ENCODE peak calls at places on chromosomes 3 and 15, in seven cellular contexts. K, Q, I, F, N, W and H are unnamed samples.
A peak's percentile ranks its signal among the peaks of the same experiment; 100 is the strongest.

GRCh38 chr3:71062920-71063767 is 520.4 kb downstream of the FOXP1 start:
- DNase-seq in N (no peak), F (no peak), K (peak; percentile 61), W (no peak), I (peak; percentile 65), Q (no peak), H (peak; percentile 56)

GRCh38 chr3:40975711-40976121 is 223.6 kb upstream of the CTNNB1 start:
- DNase-seq in W (no peak), I (no peak), K (peak; percentile 39), F (no peak), N (no peak), Q (no peak), H (no peak)

GRCh38 chr3:72538070-72538745 is 310.0 kb downstream of the SHQ1 start:
- DNase-seq in Q (no peak), N (no peak), I (no peak), F (no peak), W (no peak), K (no peak), H (no peak)

GRCh38 chr15:77584201-77584600 is 48.5 kb downstream of the LINGO1 start:
- DNase-seq in K (no peak), Q (no peak), N (no peak), F (no peak), I (no peak), W (peak; percentile 17), H (no peak)

GRCh38 chr15:70954733-70955132 is 62.1 kb downstream of the LRRC49 start:
- DNase-seq in I (no peak), F (no peak), N (no peak), W (no peak), K (no peak), Q (no peak), H (no peak)

GRCh38 chr3:190972840-190973270 is 110.4 kb upstream of the GMNC start:
- DNase-seq in N (no peak), W (no peak), K (no peak), F (no peak), Q (no peak), I (peak; percentile 36), H (no peak)

GRCh38 chr3:147415819-147416218 is 6.7 kb downstream of the ZIC1 start:
- DNase-seq in N (no peak), F (no peak), W (no peak), I (no peak), Q (no peak), K (no peak), H (no peak)

GRCh38 chr3:108090701-108091497 is at the start of gene CD47:
- DNase-seq in F (peak; percentile 93), N (peak; percentile 98), W (peak; percentile 90), I (peak; percentile 86), Q (peak; percentile 97), K (peak; percentile 92), H (peak; percentile 98)

GRCh38 chr3:138360272-138361192 is 12.2 kb downstream of the MRAS start:
- DNase-seq in K (no peak), W (no peak), Q (no peak), I (no peak), F (no peak), N (peak; percentile 27), H (no peak)

GRCh38 chr3:169146112-169146665 is 517.3 kb downstream of the MECOM start:
- DNase-seq in W (no peak), Q (peak; percentile 69), N (peak; percentile 81), F (peak; percentile 18), I (peak; percentile 70), K (peak; percentile 76), H (no peak)

GRCh38 chr3:118818386-118818785 is 216.3 kb downstream of the IGSF11 start:
- DNase-seq in K (peak; percentile 19), F (no peak), N (no peak), W (no peak), I (no peak), Q (no peak), H (no peak)

GRCh38 chr3:8345396-8345795 is 156.2 kb upstream of the LMCD1 start:
- DNase-seq in W (peak; percentile 20), F (no peak), Q (no peak), N (no peak), K (no peak), I (no peak), H (no peak)

GRCh38 chr15:42070966-42071350 is 23.4 kb downstream of the PLA2G4D start:
- DNase-seq in Q (no peak), I (no peak), N (no peak), W (no peak), F (no peak), K (no peak), H (no peak)

GRCh38 chr3:193948459-193948858 is 187.5 kb upstream of the HES1 start:
- DNase-seq in N (no peak), I (no peak), K (no peak), Q (no peak), F (no peak), W (no peak), H (no peak)

GRCh38 chr3:46710229-46710628 is 7.4 kb downstream of the PRSS50 start:
- DNase-seq in K (no peak), W (no peak), F (peak; percentile 1), N (no peak), Q (no peak), I (no peak), H (no peak)

GRCh38 chr15:51076898-51077564 is 17.7 kb downstream of the TNFAIP8L3 start:
- DNase-seq in N (peak; percentile 76), Q (peak; percentile 17), F (peak; percentile 83), K (peak; percentile 94), I (no peak), W (no peak), H (no peak)

GRCh38 chr3:11559816-11560633 is 83.7 kb downstream of the VGLL4 start:
- DNase-seq in I (no peak), W (no peak), K (no peak), Q (no peak), F (no peak), N (no peak), H (no peak)

GRCh38 chr3:129599607-129600006 is 6.9 kb downstream of the PLXND1 start:
- DNase-seq in K (peak; percentile 82), Q (no peak), N (peak; percentile 85), F (no peak), I (no peak), W (no peak), H (no peak)

GRCh38 chr3:67853520-67853919 is 199.1 kb upstream of the SUCLG2 start:
- DNase-seq in N (no peak), Q (no peak), I (no peak), F (no peak), K (no peak), W (no peak), H (no peak)

GRCh38 chr3:146640361-146640760 is 35.2 kb upstream of the PLSCR5 start:
- DNase-seq in I (no peak), W (no peak), N (no peak), K (no peak), F (no peak), Q (no peak), H (no peak)

GRCh38 chr3:57596495-57597239 is 477 bp downstream of the ARF4 start:
- DNase-seq in Q (peak; percentile 84), F (peak; percentile 75), W (peak; percentile 34), K (peak; percentile 97), N (peak; percentile 92), I (peak; percentile 87), H (peak; percentile 40)

GRCh38 chr15:82111918-82112317 is 66.1 kb upstream of the MEX3B start:
- DNase-seq in K (no peak), I (no peak), N (no peak), W (no peak), F (no peak), Q (no peak), H (no peak)

GRCh38 chr3:141782386-141782932 is 19.3 kb downstream of the GRK7 start:
- DNase-seq in K (peak; percentile 62), Q (peak; percentile 15), N (no peak), W (no peak), F (no peak), I (peak; percentile 12), H (no peak)

GRCh38 chr3:73719877-73720276 is 95.1 kb upstream of the PDZRN3 start:
- DNase-seq in W (no peak), I (no peak), K (peak; percentile 55), Q (no peak), F (peak; percentile 46), N (no peak), H (no peak)

DNA sequence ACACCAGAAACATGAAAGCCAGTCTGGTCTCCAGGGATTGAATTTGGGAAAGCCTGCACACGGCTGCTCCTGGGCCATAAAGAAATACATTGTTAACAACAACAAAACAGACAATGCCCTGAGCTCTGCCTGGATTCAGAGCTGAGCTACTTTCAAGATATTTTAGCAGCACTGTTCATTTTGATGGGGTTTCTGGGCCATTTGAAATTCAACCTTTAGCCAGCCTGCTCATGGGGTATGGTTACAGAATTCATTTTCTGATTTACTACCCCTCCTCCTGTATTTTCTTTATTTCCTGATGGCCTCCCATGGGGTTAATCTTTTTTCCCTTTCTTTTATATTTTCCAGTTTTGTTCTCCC is 19.4 kb downstream of the NR2F2 start:
- DNase-seq in N (no peak), I (no peak), K (no peak), F (no peak), Q (no peak), W (no peak), H (no peak)
- H3K27ac ChIP-seq in N (peak overlapping the region; percentile 53), I (no peak overlapping the region), K (no peak overlapping the region), F (peak overlapping the region; percentile 98), Q (no peak overlapping the region), W (no peak overlapping the region), H (no peak overlapping the region)

DNA sequence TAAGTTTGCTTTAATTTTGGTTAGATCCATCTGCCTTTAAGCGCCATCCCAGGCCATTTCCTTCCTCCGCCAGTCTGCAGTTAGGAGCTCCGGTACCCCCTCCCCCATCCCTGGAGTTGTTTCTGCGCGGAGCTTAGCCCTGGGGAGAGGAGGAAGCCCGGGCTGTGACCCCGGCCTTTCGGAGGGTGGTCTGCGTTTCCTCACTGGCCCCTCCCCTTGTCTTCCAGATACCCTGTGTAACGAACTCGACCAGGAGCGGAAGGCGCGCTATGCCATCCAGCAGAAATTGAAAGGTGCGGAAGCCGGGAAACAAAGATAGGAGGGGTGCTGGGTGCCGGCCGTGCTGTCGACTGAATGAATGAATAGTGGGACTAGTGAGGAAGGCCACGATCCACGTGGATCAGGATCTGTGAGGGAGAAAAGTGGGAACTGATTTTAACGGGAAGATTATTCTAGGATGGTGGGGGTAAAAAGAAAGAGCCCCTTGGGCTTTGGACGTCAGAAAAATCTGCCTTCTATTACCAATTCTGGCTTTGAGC is 6.8 kb downstream of the RNU6-1 start:
- DNase-seq in W (no peak), I (no peak), N (no peak), K (no peak), Q (no peak), F (no peak), H (no peak)
- H3K4me3 ChIP-seq in W (no peak overlapping the region), I (no peak overlapping the region), N (peak overlapping the region; percentile 10), K (peak overlapping the region; percentile 13), Q (no peak overlapping the region), F (no peak overlapping the region), H (peak overlapping the region; percentile 59)

DNA sequence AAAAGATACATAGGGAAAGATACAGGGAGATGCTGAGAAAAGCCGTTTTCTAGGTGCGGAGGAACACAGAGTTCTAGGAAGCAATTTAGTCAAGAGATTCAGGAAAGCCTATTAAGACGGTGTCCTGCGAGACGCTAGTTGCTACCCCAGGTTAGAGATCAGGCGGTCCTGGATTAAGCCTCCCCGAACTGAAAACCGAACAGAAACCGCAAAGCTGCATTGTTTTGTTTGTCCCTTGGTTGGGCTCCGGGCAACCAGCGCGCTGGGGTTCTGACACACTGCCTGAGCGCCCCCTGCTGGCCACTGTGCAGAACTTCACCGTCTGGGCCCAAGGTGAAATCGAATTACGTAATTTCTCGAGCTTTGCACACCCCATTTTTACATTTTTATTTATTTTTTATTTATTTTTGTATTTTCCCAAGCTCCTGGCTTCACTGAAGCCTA is 37.3 kb upstream of the NDUFB4 start:
- DNase-seq in I (peak; percentile 76), Q (peak; percentile 87), N (peak; percentile 92), F (peak; percentile 95), K (peak; percentile 96), W (peak; percentile 84), H (peak; percentile 88)
- H3K4me1 ChIP-seq in I (peaks cover 5% of the 10 kb centered on the region), Q (peaks cover 15% of the 10 kb centered on the region), N (peaks cover 14% of the 10 kb centered on the region), F (peaks cover 18% of the 10 kb centered on the region), K (peaks cover 13% of the 10 kb centered on the region), W (peaks cover 3% of the 10 kb centered on the region), H (peaks cover 6% of the 10 kb centered on the region)

GRCh38 chr15:75185271-75186029 is 16.2 kb upstream of the C15orf39 start:
- DNase-seq in Q (no peak), W (no peak), N (no peak), K (no peak), F (no peak), I (no peak), H (no peak)
- H3K27ac ChIP-seq in Q (no peak overlapping the region), W (no peak overlapping the region), N (no peak overlapping the region), K (no peak overlapping the region), F (no peak overlapping the region), I (no peak overlapping the region), H (no peak overlapping the region)